ENCODE peak calls at places on chromosomes 16 and 17, in nine cellular contexts. One of them, this sample, is unnamed.

GRCh38 chr17:7834554-7834890 is 505 bp downstream of the KDM6B start:
- DNase-seq in A549: peak; percentile 76
- DNase-seq in prostate gland: peak; percentile 51
- DNase-seq in suprapubic skin: peak; percentile 92
- DNase-seq in tibial nerve: peak; percentile 63
- DNase-seq in GM12878: no peak
- DNase-seq in adrenal gland: peak; percentile 77
- DNase-seq in IMR-90: no peak
- DNase-seq in ovary: peak; percentile 85
- DNase-seq in this sample: peak; percentile 75

GRCh38 chr16:56183266-56183665 is 8.0 kb upstream of the GNAO1 start:
- DNase-seq in GM12878: no peak
- DNase-seq in ovary: no peak
- DNase-seq in adrenal gland: no peak
- DNase-seq in prostate gland: no peak
- DNase-seq in IMR-90: no peak
- DNase-seq in suprapubic skin: no peak
- DNase-seq in A549: no peak
- DNase-seq in tibial nerve: no peak
- DNase-seq in this sample: no peak

GRCh38 chr16:4293822-4294457 is 21.1 kb upstream of the TFAP4 start:
- DNase-seq in suprapubic skin: no peak
- DNase-seq in A549: peak; percentile 70
- DNase-seq in tibial nerve: no peak
- DNase-seq in GM12878: no peak
- DNase-seq in prostate gland: peak; percentile 64
- DNase-seq in ovary: peak; percentile 67
- DNase-seq in IMR-90: peak; percentile 82
- DNase-seq in adrenal gland: peak; percentile 66
- DNase-seq in this sample: peak; percentile 62

GRCh38 chr16:89122322-89122831 is 28.7 kb downstream of the ACSF3 start:
- DNase-seq in adrenal gland: no peak
- DNase-seq in GM12878: no peak
- DNase-seq in IMR-90: no peak
- DNase-seq in tibial nerve: no peak
- DNase-seq in prostate gland: peak; percentile 46
- DNase-seq in ovary: no peak
- DNase-seq in A549: no peak
- DNase-seq in suprapubic skin: no peak
- DNase-seq in this sample: no peak

GRCh38 chr17:75153854-75154194 is 488 bp downstream of the JPT1 start:
- DNase-seq in tibial nerve: no peak
- DNase-seq in IMR-90: no peak
- DNase-seq in suprapubic skin: peak; percentile 68
- DNase-seq in adrenal gland: no peak
- DNase-seq in GM12878: no peak
- DNase-seq in ovary: no peak
- DNase-seq in prostate gland: no peak
- DNase-seq in A549: peak; percentile 35
- DNase-seq in this sample: no peak

GRCh38 chr16:23640669-23640958 is 496 bp downstream of the PALB2 start:
- DNase-seq in A549: no peak
- DNase-seq in suprapubic skin: no peak
- DNase-seq in adrenal gland: no peak
- DNase-seq in tibial nerve: no peak
- DNase-seq in prostate gland: no peak
- DNase-seq in GM12878: no peak
- DNase-seq in IMR-90: no peak
- DNase-seq in ovary: no peak
- DNase-seq in this sample: no peak

GRCh38 chr17:76252040-76252954 is 12.0 kb upstream of the RNF157 start:
- DNase-seq in tibial nerve: no peak
- DNase-seq in IMR-90: peak; percentile 99
- DNase-seq in GM12878: no peak
- DNase-seq in suprapubic skin: peak; percentile 87
- DNase-seq in A549: peak; percentile 88
- DNase-seq in adrenal gland: peak; percentile 52
- DNase-seq in prostate gland: no peak
- DNase-seq in ovary: no peak
- DNase-seq in this sample: no peak

GRCh38 chr16:68732068-68732680 is 4.9 kb upstream of the CDH1 start:
- DNase-seq in ovary: no peak
- DNase-seq in IMR-90: no peak
- DNase-seq in prostate gland: peak; percentile 79
- DNase-seq in A549: peak; percentile 68
- DNase-seq in GM12878: no peak
- DNase-seq in tibial nerve: no peak
- DNase-seq in adrenal gland: no peak
- DNase-seq in suprapubic skin: no peak
- DNase-seq in this sample: no peak

GRCh38 chr17:37088913-37089312 is 140.2 kb downstream of the AATF start:
- DNase-seq in A549: no peak
- DNase-seq in prostate gland: no peak
- DNase-seq in adrenal gland: no peak
- DNase-seq in suprapubic skin: no peak
- DNase-seq in IMR-90: no peak
- DNase-seq in GM12878: no peak
- DNase-seq in tibial nerve: no peak
- DNase-seq in ovary: no peak
- DNase-seq in this sample: no peak

GRCh38 chr17:15321556-15322250 is 19.7 kb downstream of the TEKT3 start:
- DNase-seq in ovary: no peak
- DNase-seq in GM12878: no peak
- DNase-seq in suprapubic skin: no peak
- DNase-seq in tibial nerve: no peak
- DNase-seq in prostate gland: no peak
- DNase-seq in A549: no peak
- DNase-seq in IMR-90: peak; percentile 79
- DNase-seq in adrenal gland: no peak
- DNase-seq in this sample: no peak

GRCh38 chr17:28728364-28729200 is at the start of gene NEK8:
- DNase-seq in adrenal gland: peak; percentile 97
- DNase-seq in IMR-90: peak; percentile 90
- DNase-seq in tibial nerve: peak; percentile 96
- DNase-seq in ovary: peak; percentile 98
- DNase-seq in A549: peak; percentile 97
- DNase-seq in GM12878: peak; percentile 88
- DNase-seq in prostate gland: peak; percentile 98
- DNase-seq in suprapubic skin: peak; percentile 99
- DNase-seq in this sample: peak; percentile 97

GRCh38 chr16:87930456-87930855 is 5.9 kb downstream of the CA5A start:
- DNase-seq in A549: no peak
- DNase-seq in adrenal gland: no peak
- DNase-seq in suprapubic skin: no peak
- DNase-seq in IMR-90: no peak
- DNase-seq in GM12878: no peak
- DNase-seq in ovary: no peak
- DNase-seq in prostate gland: no peak
- DNase-seq in tibial nerve: no peak
- DNase-seq in this sample: no peak

GRCh38 chr16:51430716-51431369 is 279.8 kb upstream of the SALL1 start:
- DNase-seq in adrenal gland: no peak
- DNase-seq in suprapubic skin: no peak
- DNase-seq in IMR-90: no peak
- DNase-seq in tibial nerve: no peak
- DNase-seq in ovary: no peak
- DNase-seq in A549: no peak
- DNase-seq in GM12878: no peak
- DNase-seq in prostate gland: no peak
- DNase-seq in this sample: no peak

GRCh38 chr16:30619643-30620042 is 9.5 kb upstream of the ZNF689 start:
- DNase-seq in tibial nerve: no peak
- DNase-seq in adrenal gland: no peak
- DNase-seq in suprapubic skin: no peak
- DNase-seq in GM12878: no peak
- DNase-seq in prostate gland: no peak
- DNase-seq in IMR-90: no peak
- DNase-seq in ovary: no peak
- DNase-seq in A549: no peak
- DNase-seq in this sample: no peak

GRCh38 chr16:85897384-85897783 is 1.6 kb upstream of the IRF8 start:
- DNase-seq in GM12878: no peak
- DNase-seq in prostate gland: no peak
- DNase-seq in suprapubic skin: no peak
- DNase-seq in IMR-90: no peak
- DNase-seq in A549: no peak
- DNase-seq in adrenal gland: peak; percentile 13
- DNase-seq in tibial nerve: no peak
- DNase-seq in ovary: no peak
- DNase-seq in this sample: no peak
- TF ChIP-seq CTCF in GM12878: peak; percentile 56
- TF ChIP-seq CTCF in prostate gland: no peak
- TF ChIP-seq CTCF in suprapubic skin: no peak
- TF ChIP-seq CTCF in IMR-90: no peak
- TF ChIP-seq CTCF in A549: no peak
- TF ChIP-seq CTCF in adrenal gland: no peak
- TF ChIP-seq CTCF in tibial nerve: no peak
- TF ChIP-seq CTCF in ovary: no peak
- TF ChIP-seq CTCF in this sample: no peak

DNA sequence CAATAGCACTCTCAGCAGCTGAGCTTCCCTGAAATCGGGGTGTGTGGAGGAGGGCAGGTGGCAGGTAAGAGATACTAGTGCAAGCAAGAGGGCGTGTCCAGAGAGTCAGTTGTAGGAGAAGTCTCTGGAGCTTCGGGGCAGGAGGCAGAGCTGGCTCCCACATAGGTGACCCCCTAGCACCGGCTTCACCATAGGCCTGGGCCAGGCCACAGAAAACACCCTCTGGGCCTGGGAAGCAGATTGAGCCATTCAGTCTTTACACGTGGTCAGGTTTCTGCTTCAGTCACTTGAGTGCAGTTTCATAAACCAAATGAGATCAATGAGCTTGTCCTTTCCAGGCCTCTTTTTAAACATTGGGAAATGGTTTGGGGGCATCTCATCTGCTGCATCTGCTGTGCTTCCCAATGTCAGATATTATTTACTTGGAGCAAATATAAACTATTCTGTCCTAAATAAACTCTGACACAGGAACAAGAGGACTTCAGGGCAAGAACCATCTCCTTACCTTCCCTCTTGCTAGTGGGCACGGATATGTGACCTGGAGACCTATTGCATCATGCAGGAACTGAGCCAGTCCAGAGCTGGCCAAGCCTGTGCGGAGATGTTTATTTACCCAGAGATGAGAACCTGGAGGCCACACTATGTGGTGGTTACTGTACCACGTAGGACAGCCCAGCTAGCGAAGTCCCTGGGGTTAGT is 16.1 kb downstream of the CCR7 start:
- DNase-seq in A549: peak; percentile 99
- DNase-seq in adrenal gland: peak; percentile 62
- DNase-seq in GM12878: no peak
- DNase-seq in ovary: peak; percentile 72
- DNase-seq in prostate gland: no peak
- DNase-seq in IMR-90: peak; percentile 98
- DNase-seq in suprapubic skin: peak; percentile 78
- DNase-seq in tibial nerve: peak; percentile 63
- DNase-seq in this sample: peak; percentile 70
- TF ChIP-seq POLR2A in A549: no peak
- TF ChIP-seq POLR2A in adrenal gland: no peak
- TF ChIP-seq POLR2A in GM12878: peak; percentile 48
- TF ChIP-seq POLR2A in ovary: no peak
- TF ChIP-seq POLR2A in prostate gland: no peak
- TF ChIP-seq POLR2A in IMR-90: peak; percentile 22
- TF ChIP-seq POLR2A in suprapubic skin: no peak
- TF ChIP-seq POLR2A in tibial nerve: no peak
- TF ChIP-seq POLR2A in this sample: no peak

GRCh38 chr16:20352615-20353014 is at the start of gene UMOD:
- DNase-seq in prostate gland: no peak
- DNase-seq in GM12878: no peak
- DNase-seq in suprapubic skin: no peak
- DNase-seq in IMR-90: no peak
- DNase-seq in ovary: no peak
- DNase-seq in adrenal gland: no peak
- DNase-seq in tibial nerve: no peak
- DNase-seq in A549: no peak
- DNase-seq in this sample: no peak

GRCh38 chr16:20359997-20360396 is 7.5 kb upstream of the UMOD start:
- DNase-seq in GM12878: no peak
- DNase-seq in suprapubic skin: no peak
- DNase-seq in A549: no peak
- DNase-seq in ovary: no peak
- DNase-seq in prostate gland: no peak
- DNase-seq in IMR-90: no peak
- DNase-seq in adrenal gland: no peak
- DNase-seq in tibial nerve: no peak
- DNase-seq in this sample: no peak

GRCh38 chr16:20353379-20353778 is 864 bp upstream of the UMOD start:
- DNase-seq in prostate gland: no peak
- DNase-seq in ovary: no peak
- DNase-seq in suprapubic skin: no peak
- DNase-seq in adrenal gland: no peak
- DNase-seq in tibial nerve: no peak
- DNase-seq in A549: no peak
- DNase-seq in IMR-90: no peak
- DNase-seq in GM12878: no peak
- DNase-seq in this sample: no peak

GRCh38 chr16:20349615-20350014 is 2.9 kb downstream of the UMOD start:
- DNase-seq in tibial nerve: no peak
- DNase-seq in suprapubic skin: no peak
- DNase-seq in A549: no peak
- DNase-seq in adrenal gland: no peak
- DNase-seq in ovary: no peak
- DNase-seq in GM12878: no peak
- DNase-seq in IMR-90: no peak
- DNase-seq in prostate gland: no peak
- DNase-seq in this sample: no peak

DNA sequence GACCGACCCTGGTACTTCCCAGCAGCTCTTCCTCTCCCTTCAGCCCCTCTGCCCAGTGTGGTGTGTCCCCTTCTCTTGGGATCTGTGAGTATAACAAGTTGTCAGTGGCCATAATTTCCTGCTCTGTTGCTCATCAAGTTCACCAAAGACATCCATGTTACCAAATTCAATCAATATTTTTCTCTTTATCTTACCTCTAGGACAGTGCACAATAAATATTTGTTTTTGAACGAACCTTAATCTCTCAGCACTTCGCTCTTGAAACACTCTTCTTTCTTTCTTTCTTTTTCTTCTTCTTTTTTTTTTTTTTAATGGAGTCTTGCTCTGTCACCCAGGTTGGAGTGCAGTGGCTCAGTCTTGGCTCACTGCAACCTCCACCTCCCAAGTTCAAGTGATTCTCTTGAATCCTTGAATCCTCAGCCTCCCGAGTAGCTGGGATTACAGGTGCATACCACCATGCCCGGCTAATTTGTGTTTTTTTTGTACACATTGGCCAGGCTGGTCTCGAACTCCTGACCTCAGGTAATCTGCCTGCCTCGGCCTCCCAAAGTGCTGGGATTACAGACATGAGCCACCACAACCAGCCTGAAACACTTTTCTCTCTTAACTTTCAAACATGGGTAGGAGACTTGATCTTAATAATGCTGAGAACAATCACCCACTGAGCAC is 2.7 kb upstream of the UMOD start:
- DNase-seq in prostate gland: no peak
- DNase-seq in A549: no peak
- DNase-seq in tibial nerve: no peak
- DNase-seq in IMR-90: no peak
- DNase-seq in adrenal gland: no peak
- DNase-seq in ovary: no peak
- DNase-seq in GM12878: no peak
- DNase-seq in suprapubic skin: no peak
- DNase-seq in this sample: no peak
- TF ChIP-seq CTCF in prostate gland: no peak
- TF ChIP-seq CTCF in A549: no peak
- TF ChIP-seq CTCF in tibial nerve: no peak
- TF ChIP-seq CTCF in IMR-90: no peak
- TF ChIP-seq CTCF in adrenal gland: no peak
- TF ChIP-seq CTCF in ovary: no peak
- TF ChIP-seq CTCF in GM12878: no peak
- TF ChIP-seq CTCF in suprapubic skin: no peak
- TF ChIP-seq CTCF in this sample: no peak

GRCh38 chr17:67624886-67625656 is 92.7 kb upstream of the NOL11 start:
- DNase-seq in A549: no peak
- DNase-seq in suprapubic skin: no peak
- DNase-seq in ovary: no peak
- DNase-seq in tibial nerve: no peak
- DNase-seq in GM12878: no peak
- DNase-seq in prostate gland: no peak
- DNase-seq in adrenal gland: no peak
- DNase-seq in IMR-90: no peak
- DNase-seq in this sample: no peak
- TF ChIP-seq POLR2A in A549: no peak
- TF ChIP-seq POLR2A in suprapubic skin: no peak
- TF ChIP-seq POLR2A in ovary: no peak
- TF ChIP-seq POLR2A in tibial nerve: no peak
- TF ChIP-seq POLR2A in GM12878: no peak
- TF ChIP-seq POLR2A in prostate gland: no peak
- TF ChIP-seq POLR2A in adrenal gland: no peak
- TF ChIP-seq POLR2A in IMR-90: no peak
- TF ChIP-seq POLR2A in this sample: no peak